ENCODE peak calls at places on chromosomes 3 and 15, in ten cellular contexts. B, U, R, A, M, F, Y, T, O and D are unnamed samples.

GRCh38 chr3:56822501-56822900 is 20.8 kb upstream of the ARHGEF3 start:
- DNase-seq in B (no peak), U (no peak), R (no peak), A (no peak), M (no peak), F (no peak), Y (no peak), T (no peak), O (peak; percentile 19), D (no peak)

GRCh38 chr3:37130448-37130847 is 43.9 kb downstream of the LRRFIP2 start:
- DNase-seq in B (no peak), U (no peak), R (no peak), A (no peak), M (no peak), F (no peak), Y (no peak), T (no peak), O (no peak), D (no peak)

GRCh38 chr3:115990669-115991068 is 367.4 kb downstream of the GAP43 start:
- DNase-seq in B (no peak), U (peak; percentile 32), R (no peak), A (no peak), M (peak; percentile 25), F (no peak), Y (no peak), T (no peak), O (no peak), D (no peak)

GRCh38 chr3:113212155-113212844 is 943 bp downstream of the BOC start:
- DNase-seq in B (peak; percentile 57), U (peak; percentile 46), R (peak; percentile 36), A (no peak), M (peak; percentile 52), F (peak; percentile 53), Y (no peak), T (peak; percentile 16), O (peak; percentile 46), D (no peak)

GRCh38 chr15:64775551-64776401 is at the start of gene RBPMS2:
- DNase-seq in B (peak; percentile 58), U (peak; percentile 73), R (peak; percentile 44), A (no peak), M (peak; percentile 66), F (peak; percentile 80), Y (peak; percentile 24), T (no peak), O (peak; percentile 58), D (no peak)

GRCh38 chr15:30065025-30065801 is 17.5 kb upstream of the GOLGA8J start:
- DNase-seq in B (no peak), U (no peak), R (no peak), A (no peak), M (no peak), F (no peak), Y (no peak), T (no peak), O (peak; percentile 84), D (no peak)

GRCh38 chr3:155323063-155323666 is 29.7 kb upstream of the STRIT1 start:
- DNase-seq in B (no peak), U (peak; percentile 80), R (no peak), A (no peak), M (peak; percentile 90), F (peak; percentile 55), Y (peak; percentile 71), T (peak; percentile 86), O (peak; percentile 33), D (no peak)

GRCh38 chr3:60053518-60054265 is 1003.9 kb upstream of the CFAP20DC start:
- DNase-seq in B (no peak), U (no peak), R (no peak), A (no peak), M (no peak), F (no peak), Y (no peak), T (no peak), O (no peak), D (no peak)

GRCh38 chr3:128409621-128410581 is 56.8 kb downstream of the DNAJB8 start:
- DNase-seq in B (no peak), U (no peak), R (no peak), A (no peak), M (no peak), F (no peak), Y (no peak), T (no peak), O (no peak), D (no peak)

GRCh38 chr3:127074900-127075360 is 92.0 kb downstream of the PLXNA1 start:
- DNase-seq in B (no peak), U (peak; percentile 20), R (peak; percentile 41), A (peak; percentile 64), M (peak; percentile 57), F (peak; percentile 44), Y (peak; percentile 21), T (no peak), O (peak; percentile 92), D (no peak)

GRCh38 chr3:141810161-141810560 is 47.0 kb downstream of the GRK7 start:
- DNase-seq in B (no peak), U (no peak), R (no peak), A (no peak), M (no peak), F (no peak), Y (no peak), T (no peak), O (no peak), D (no peak)

GRCh38 chr3:65246561-65246960 is 558.8 kb upstream of the ADAMTS9 start:
- DNase-seq in B (no peak), U (no peak), R (no peak), A (no peak), M (no peak), F (no peak), Y (no peak), T (no peak), O (no peak), D (no peak)

GRCh38 chr3:65251375-65251774 is 563.6 kb upstream of the ADAMTS9 start:
- DNase-seq in B (no peak), U (no peak), R (no peak), A (no peak), M (no peak), F (no peak), Y (no peak), T (no peak), O (no peak), D (no peak)

GRCh38 chr3:65245133-65246076 is 557.6 kb upstream of the ADAMTS9 start:
- DNase-seq in B (no peak), U (no peak), R (no peak), A (no peak), M (peak; percentile 24), F (no peak), Y (peak; percentile 7), T (peak; percentile 59), O (no peak), D (no peak)
- TF ChIP-seq CTCF in B (no peak), U (peak; percentile 39), R (peak; percentile 37), A (no peak), M (peak; percentile 60), F (no peak), Y (no peak), T (peak; percentile 26), O (no peak), D (peak; percentile 45)

GRCh38 chr3:100420885-100421284 is 19.5 kb downstream of the LNP1 start:
- DNase-seq in B (no peak), U (no peak), R (no peak), A (no peak), M (no peak), F (no peak), Y (no peak), T (no peak), O (peak; percentile 59), D (no peak)

GRCh38 chr3:100416176-100416575 is 14.8 kb downstream of the LNP1 start:
- DNase-seq in B (no peak), U (no peak), R (no peak), A (no peak), M (no peak), F (no peak), Y (no peak), T (peak; percentile 39), O (no peak), D (no peak)

GRCh38 chr3:100416863-100417262 is 15.5 kb downstream of the LNP1 start:
- DNase-seq in B (no peak), U (no peak), R (no peak), A (no peak), M (no peak), F (no peak), Y (no peak), T (no peak), O (no peak), D (no peak)

GRCh38 chr3:100423611-100424010 is 22.3 kb downstream of the LNP1 start:
- DNase-seq in B (no peak), U (no peak), R (no peak), A (no peak), M (no peak), F (no peak), Y (no peak), T (no peak), O (no peak), D (no peak)

DNA sequence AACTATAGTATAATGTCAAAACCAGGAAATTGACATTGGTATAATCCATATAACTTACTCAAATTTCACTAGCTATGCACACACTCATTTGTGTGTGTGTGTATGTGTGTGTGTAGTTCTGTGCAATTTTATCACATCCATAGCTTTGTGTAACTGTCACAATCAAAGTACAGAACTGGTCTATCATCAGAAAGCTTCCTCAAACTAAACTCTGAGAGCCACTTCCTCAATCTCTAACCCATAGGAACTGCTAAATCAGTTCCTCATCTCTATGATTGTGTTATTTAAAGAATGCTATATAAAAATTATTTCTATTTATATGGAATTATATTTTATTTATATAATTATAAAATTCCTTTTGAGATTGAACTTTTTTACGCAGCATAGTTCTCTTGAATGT is 18.1 kb downstream of the LNP1 start:
- DNase-seq in B (no peak), U (no peak), R (no peak), A (no peak), M (no peak), F (no peak), Y (no peak), T (no peak), O (no peak), D (no peak)
- TF ChIP-seq CTCF in B (no peak), U (no peak), R (no peak), A (no peak), M (no peak), F (no peak), Y (no peak), T (no peak), O (no peak), D (no peak)

GRCh38 chr3:10772230-10773161 is 43.5 kb upstream of the SLC6A11 start:
- DNase-seq in B (no peak), U (peak; percentile 40), R (no peak), A (peak; percentile 52), M (peak; percentile 85), F (no peak), Y (peak; percentile 44), T (no peak), O (no peak), D (peak; percentile 81)
- TF ChIP-seq CTCF in B (no peak), U (peak; percentile 51), R (no peak), A (no peak), M (peak; percentile 57), F (no peak), Y (peak; percentile 44), T (no peak), O (no peak), D (peak; percentile 13)

GRCh38 chr3:109702252-109702651 is 364.9 kb upstream of the DPPA4 start:
- DNase-seq in B (no peak), U (no peak), R (no peak), A (no peak), M (no peak), F (peak; percentile 6), Y (peak; percentile 38), T (no peak), O (no peak), D (no peak)

DNA sequence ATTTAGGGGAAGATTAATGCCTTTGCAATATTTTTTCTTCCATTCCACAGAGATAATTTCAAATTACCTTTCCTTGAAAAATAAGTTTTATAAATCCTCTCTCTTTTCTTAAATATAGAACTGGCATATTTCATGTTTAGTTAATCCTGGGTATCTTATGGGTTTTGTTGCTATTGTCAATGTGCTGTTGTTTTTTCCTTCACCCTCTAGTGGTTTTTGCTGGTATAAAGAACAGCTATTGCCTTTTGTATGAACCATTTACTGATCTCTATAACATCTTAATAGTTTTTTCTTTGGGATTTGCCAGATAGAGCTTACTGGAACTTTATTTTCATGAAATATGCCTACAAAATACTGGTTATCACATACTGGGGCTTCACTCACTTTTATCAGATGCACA is 359.6 kb upstream of the DPPA4 start:
- DNase-seq in B (no peak), U (no peak), R (no peak), A (no peak), M (peak; percentile 11), F (no peak), Y (no peak), T (no peak), O (no peak), D (no peak)
- TF ChIP-seq CTCF in B (no peak), U (no peak), R (no peak), A (no peak), M (no peak), F (no peak), Y (no peak), T (no peak), O (no peak), D (no peak)